ENCODE peak calls at places on chromosomes 12 and 14, in four cellular contexts. U, T, C and L are unnamed samples.

GRCh38 chr12:30887226-30887625 is 39.3 kb upstream of the TSPAN11 start:
- DNase-seq in U (no peak), T (no peak), C (no peak), L (no peak)

GRCh38 chr12:114321524-114321923 is 84.4 kb downstream of the TBX5 start:
- DNase-seq in U (no peak), T (no peak), C (no peak), L (no peak)

GRCh38 chr14:96752156-96752555 is 45.0 kb upstream of the VRK1 start:
- DNase-seq in U (no peak), T (no peak), C (no peak), L (no peak)

GRCh38 chr14:35383569-35384385 is 20.8 kb downstream of the NFKBIA start:
- DNase-seq in U (no peak), T (no peak), C (no peak), L (no peak)

GRCh38 chr12:108591267-108591980 is 6.5 kb downstream of the TMEM119 start:
- DNase-seq in U (no peak), T (no peak), C (no peak), L (no peak)

GRCh38 chr12:19093218-19093617 is 36.3 kb upstream of the PLEKHA5 start:
- DNase-seq in U (no peak), T (no peak), C (no peak), L (no peak)

GRCh38 chr12:103969391-103969790 is 3.7 kb downstream of the TDG start:
- DNase-seq in U (no peak), T (no peak), C (no peak), L (no peak)

GRCh38 chr12:93378373-93379310 is 917 bp downstream of the NUDT4 start:
- DNase-seq in U (peak; percentile 31), T (no peak), C (peak; percentile 59), L (no peak)

GRCh38 chr12:19191563-19191962 is 62.0 kb downstream of the PLEKHA5 start:
- DNase-seq in U (no peak), T (no peak), C (no peak), L (no peak)

GRCh38 chr14:75246546-75247285 is 31.9 kb upstream of the FOS start:
- DNase-seq in U (no peak), T (no peak), C (no peak), L (no peak)

GRCh38 chr14:47365248-47365647 is 310.2 kb downstream of the MDGA2 start:
- DNase-seq in U (no peak), T (no peak), C (no peak), L (no peak)

GRCh38 chr14:22052795-22053194 is 379.2 kb upstream of the OR4E1 start:
- DNase-seq in U (no peak), T (no peak), C (no peak), L (no peak)

GRCh38 chr12:51819851-51820720 is 28.4 kb downstream of the FIGNL2 start:
- DNase-seq in U (no peak), T (no peak), C (no peak), L (no peak)

GRCh38 chr12:74689071-74689655 is 151.5 kb downstream of the ATXN7L3B start:
- DNase-seq in U (no peak), T (no peak), C (peak; percentile 11), L (no peak)

GRCh38 chr14:75401356-75401755 is 26.5 kb upstream of the JDP2 start:
- DNase-seq in U (no peak), T (peak; percentile 18), C (no peak), L (no peak)

GRCh38 chr12:52006726-52007157 is at the start of gene TAMALIN:
- DNase-seq in U (peak; percentile 84), T (peak; percentile 62), C (peak; percentile 75), L (peak; percentile 57)

GRCh38 chr12:24008166-24008565 is 58.7 kb upstream of the SOX5 start:
- DNase-seq in U (no peak), T (no peak), C (no peak), L (no peak)

GRCh38 chr12:43917896-43918295 is 82.0 kb downstream of the TMEM117 start:
- DNase-seq in U (no peak), T (no peak), C (no peak), L (no peak)

GRCh38 chr14:102509744-102510615 is at the start of gene ANKRD9:
- DNase-seq in U (peak; percentile 98), T (peak; percentile 93), C (peak; percentile 98), L (peak; percentile 96)

GRCh38 chr14:60313093-60313492 is 64.1 kb downstream of the PPM1A start:
- DNase-seq in U (no peak), T (no peak), C (no peak), L (no peak)

GRCh38 chr12:104694161-104694560 is 237.4 kb downstream of the CHST11 start:
- DNase-seq in U (no peak), T (no peak), C (no peak), L (no peak)

GRCh38 chr14:71004481-71004880 is 97.2 kb downstream of the PCNX1 start:
- DNase-seq in U (no peak), T (no peak), C (no peak), L (no peak)

GRCh38 chr14:51521764-51522163 is 129.9 kb upstream of the FRMD6 start:
- DNase-seq in U (no peak), T (no peak), C (no peak), L (no peak)

GRCh38 chr14:67514203-67514607 is 18.9 kb upstream of the PLEKHH1 start:
- DNase-seq in U (no peak), T (no peak), C (no peak), L (no peak)

GRCh38 chr14:77543637-77544334 is 45.2 kb upstream of the ISM2 start:
- DNase-seq in U (no peak), T (no peak), C (no peak), L (no peak)

GRCh38 chr12:43847427-43847826 is 11.5 kb downstream of the TMEM117 start:
- DNase-seq in U (no peak), T (no peak), C (no peak), L (no peak)

GRCh38 chr12:125089083-125089482 is 23.8 kb downstream of the AACS start:
- DNase-seq in U (no peak), T (no peak), C (no peak), L (no peak)

GRCh38 chr12:84069699-84070098 is 842.9 kb downstream of the SLC6A15 start:
- DNase-seq in U (no peak), T (no peak), C (no peak), L (no peak)

GRCh38 chr12:131536337-131536736 is 174.6 kb upstream of the SFSWAP start:
- DNase-seq in U (no peak), T (peak; percentile 33), C (no peak), L (no peak)

GRCh38 chr12:132638541-132639408 is 20.2 kb downstream of the P2RX2 start:
- DNase-seq in U (peak; percentile 48), T (peak; percentile 33), C (peak; percentile 54), L (no peak)

GRCh38 chr12:54413284-54414190 is 5.5 kb downstream of the ITGA5 start:
- DNase-seq in U (no peak), T (no peak), C (peak; percentile 42), L (no peak)

GRCh38 chr14:85531594-85532391 is 1.8 kb downstream of the FLRT2 start:
- DNase-seq in U (peak; percentile 55), T (peak; percentile 65), C (no peak), L (peak; percentile 70)

GRCh38 chr12:43113153-43113552 is 438.9 kb downstream of the ADAMTS20 start:
- DNase-seq in U (no peak), T (no peak), C (no peak), L (no peak)

GRCh38 chr14:66635435-66635834 is 127.5 kb downstream of the GPHN start:
- DNase-seq in U (no peak), T (no peak), C (no peak), L (no peak)

GRCh38 chr12:111064982-111065381 is 144.6 kb upstream of the MYL2 start:
- DNase-seq in U (no peak), T (no peak), C (no peak), L (no peak)

GRCh38 chr12:12356886-12357696 is at the start of gene BORCS5:
- DNase-seq in U (peak; percentile 95), T (peak; percentile 92), C (peak; percentile 96), L (peak; percentile 80)
- TF ChIP-seq CTCF in U (no peak), T (peak; percentile 10), C (peak; percentile 29), L (no peak)

GRCh38 chr14:95157987-95158712 is 821 bp upstream of the DICER1 start:
- DNase-seq in U (no peak), T (peak; percentile 37), C (peak; percentile 46), L (no peak)
- TF ChIP-seq CTCF in U (no peak), T (no peak), C (no peak), L (no peak)

GRCh38 chr12:21451529-21451928 is 14.1 kb downstream of the PYROXD1 start:
- DNase-seq in U (no peak), T (no peak), C (no peak), L (no peak)
- TF ChIP-seq CTCF in U (peak; percentile 11), T (no peak), C (no peak), L (no peak)

GRCh38 chr12:106141003-106141402 is 2.2 kb upstream of the NUAK1 start:
- DNase-seq in U (no peak), T (no peak), C (no peak), L (no peak)

GRCh38 chr12:106138279-106138645 is 492 bp downstream of the NUAK1 start:
- DNase-seq in U (no peak), T (no peak), C (no peak), L (no peak)

GRCh38 chr12:106138646-106139421 is at the start of gene NUAK1:
- DNase-seq in U (peak; percentile 86), T (peak; percentile 37), C (peak; percentile 26), L (peak; percentile 70)

GRCh38 chr12:106140223-106140986 is 1.7 kb upstream of the NUAK1 start:
- DNase-seq in U (peak; percentile 37), T (no peak), C (no peak), L (no peak)

DNA sequence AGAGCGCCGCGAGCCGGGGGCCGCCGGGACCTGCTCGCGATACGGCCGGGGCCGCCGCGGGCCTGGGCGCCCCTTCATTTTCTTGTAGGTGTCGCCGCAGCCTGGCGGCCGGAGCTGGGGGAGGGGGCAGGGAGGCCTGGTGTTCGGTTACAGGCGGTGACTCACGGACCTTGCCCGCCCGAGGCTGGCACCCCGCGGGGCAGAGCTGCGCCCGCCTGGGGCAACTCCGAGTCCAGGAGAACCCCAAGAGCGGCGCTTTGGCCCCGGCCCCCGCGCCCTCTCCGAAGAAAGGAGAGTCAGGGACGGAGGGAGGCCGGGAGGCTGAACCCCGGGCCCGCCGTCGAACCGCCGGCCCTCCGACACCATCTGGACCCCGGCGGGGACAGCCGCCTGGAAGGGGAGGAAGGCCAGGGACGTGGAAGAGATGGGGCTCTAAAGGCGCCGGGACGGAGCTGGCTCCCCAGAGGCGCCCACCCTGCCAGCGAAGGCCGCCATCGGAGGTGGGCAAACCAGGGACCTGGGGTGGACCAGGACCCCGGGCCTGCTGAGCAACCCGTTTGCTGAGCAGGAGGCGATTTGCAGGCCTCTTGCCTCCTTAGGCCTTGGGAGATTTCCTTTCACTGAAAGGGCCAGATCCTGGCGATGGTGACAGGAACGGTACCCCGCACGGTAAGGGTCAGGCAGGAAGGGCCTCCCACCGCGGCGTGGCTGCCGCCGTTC is 828 bp upstream of the NUAK1 start:
- DNase-seq in U (peak; percentile 79), T (peak; percentile 48), C (peak; percentile 23), L (peak; percentile 49)
- TF ChIP-seq CTCF in U (no peak), T (no peak), C (no peak), L (no peak)